ENCODE peak calls at places on chromosomes 12 and 14, in ten cellular contexts. N, P, M, K, Q, L, O, S, H and F are unnamed samples.

GRCh38 chr14:74140374-74140850 is 55.7 kb downstream of the LIN52 start:
- DNase-seq in N (peak; percentile 13), P (peak; percentile 77), M (peak; percentile 61), K (no peak), Q (no peak), L (no peak), O (peak; percentile 79), S (peak; percentile 30), H (peak; percentile 78), F (peak; percentile 16)

GRCh38 chr12:57755454-57756372 is 810 bp downstream of the MARCHF9 start:
- DNase-seq in N (no peak), P (peak; percentile 71), M (no peak), K (peak; percentile 22), Q (no peak), L (no peak), O (no peak), S (no peak), H (no peak), F (no peak)

GRCh38 chr14:51554953-51555352 is 96.8 kb upstream of the FRMD6 start:
- DNase-seq in N (peak; percentile 43), P (no peak), M (no peak), K (peak; percentile 67), Q (no peak), L (no peak), O (no peak), S (peak; percentile 48), H (no peak), F (peak; percentile 67)

GRCh38 chr12:52198454-52199215 is 6.8 kb upstream of the KRT80 start:
- DNase-seq in N (no peak), P (no peak), M (no peak), K (no peak), Q (no peak), L (no peak), O (no peak), S (no peak), H (no peak), F (no peak)

GRCh38 chr14:97848351-97848980 is 1051.3 kb downstream of the VRK1 start:
- DNase-seq in N (no peak), P (peak; percentile 48), M (no peak), K (peak; percentile 7), Q (no peak), L (no peak), O (no peak), S (no peak), H (no peak), F (no peak)

GRCh38 chr14:34693228-34693939 is 21.0 kb downstream of the CFL2 start:
- DNase-seq in N (no peak), P (peak; percentile 42), M (no peak), K (peak; percentile 32), Q (peak; percentile 47), L (no peak), O (peak; percentile 24), S (peak; percentile 25), H (no peak), F (peak; percentile 19)

GRCh38 chr12:49662998-49663843 is 39.9 kb downstream of the PRPF40B start:
- DNase-seq in N (peak; percentile 93), P (peak; percentile 61), M (peak; percentile 51), K (peak; percentile 44), Q (peak; percentile 46), L (peak; percentile 34), O (peak; percentile 75), S (peak; percentile 81), H (peak; percentile 45), F (peak; percentile 93)

GRCh38 chr12:76790564-76791552 is 26.9 kb downstream of the ZDHHC17 start:
- DNase-seq in N (peak; percentile 37), P (peak; percentile 41), M (no peak), K (peak; percentile 57), Q (no peak), L (no peak), O (no peak), S (peak; percentile 51), H (no peak), F (peak; percentile 41)

GRCh38 chr14:73503648-73504047 is 12.9 kb downstream of the RIOX1 start:
- DNase-seq in N (no peak), P (no peak), M (no peak), K (no peak), Q (no peak), L (peak; percentile 34), O (no peak), S (no peak), H (no peak), F (peak; percentile 63)

GRCh38 chr14:65901595-65901994 is 489.1 kb downstream of the FUT8 start:
- DNase-seq in N (no peak), P (no peak), M (no peak), K (no peak), Q (no peak), L (no peak), O (no peak), S (no peak), H (no peak), F (no peak)

GRCh38 chr14:88130057-88130432 is 125.1 kb downstream of the GPR65 start:
- DNase-seq in N (no peak), P (no peak), M (no peak), K (no peak), Q (no peak), L (no peak), O (no peak), S (no peak), H (no peak), F (no peak)

GRCh38 chr12:15996254-15996653 is 85.1 kb downstream of the DERA start:
- DNase-seq in N (peak; percentile 60), P (peak; percentile 37), M (no peak), K (peak; percentile 7), Q (no peak), L (no peak), O (no peak), S (peak; percentile 47), H (no peak), F (peak; percentile 69)

DNA sequence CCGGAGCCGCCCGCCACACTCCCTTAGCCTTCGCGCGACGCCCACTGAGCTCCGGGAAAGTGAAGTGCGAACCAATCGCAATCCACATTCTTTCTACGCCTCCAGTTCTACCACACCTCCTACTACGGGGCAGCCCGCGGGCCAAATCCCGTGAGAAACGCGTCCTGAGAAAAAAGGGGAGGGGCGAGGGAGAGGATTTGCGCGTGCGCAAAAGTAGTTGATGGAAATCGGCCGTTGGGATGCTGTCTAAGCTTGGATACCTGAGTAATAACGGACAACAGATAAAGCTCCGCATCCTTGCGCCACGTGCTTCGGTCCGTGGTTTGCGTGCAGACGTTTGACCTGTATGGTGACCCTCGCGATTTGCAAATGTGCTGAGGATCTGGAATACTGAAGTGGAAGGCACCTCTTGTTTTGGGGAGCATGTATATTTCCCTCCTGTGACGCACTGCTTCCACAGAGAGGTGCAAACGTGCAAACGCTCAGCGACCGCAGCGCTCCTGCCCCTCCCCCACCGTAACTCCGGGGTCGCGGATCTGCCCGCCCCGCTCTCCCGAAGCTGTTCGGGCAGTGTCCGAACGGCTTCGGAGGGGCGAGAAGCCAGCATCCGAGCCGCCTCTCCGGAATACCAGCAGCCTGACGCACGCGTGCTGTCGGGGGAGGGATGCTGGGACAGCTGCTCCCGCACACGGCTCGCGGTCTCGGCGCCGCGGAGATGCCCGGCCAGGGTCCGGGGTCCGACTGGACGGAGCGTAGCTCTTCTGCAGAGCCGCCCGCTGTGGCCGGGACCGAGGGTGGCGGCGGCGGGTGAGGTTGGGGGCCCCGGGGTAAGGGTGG is at the start of the genes FAM216A and GPN3:
- DNase-seq in N (peak; percentile 99), P (peak; percentile 98), M (peak; percentile 97), K (peak; percentile 99), Q (peak; percentile 99), L (peak; percentile 90), O (peak; percentile 96), S (peak; percentile 98), H (peak; percentile 94), F (peak; percentile 99)
- TF ChIP-seq CTCF in N (no peak), P (no peak), M (no peak), K (no peak), Q (no peak), L (no peak), O (no peak), S (no peak), H (no peak), F (no peak)

GRCh38 chr12:40192704-40193255 is 32.0 kb upstream of the LRRK2 start:
- DNase-seq in N (no peak), P (no peak), M (no peak), K (no peak), Q (no peak), L (no peak), O (no peak), S (no peak), H (no peak), F (no peak)
- H3K4me3 ChIP-seq in N (no peak overlapping the region), P (no peak overlapping the region), M (no peak overlapping the region), K (no peak overlapping the region), Q (no peak overlapping the region), L (no peak overlapping the region), O (no peak overlapping the region), S (no peak overlapping the region), H (no peak overlapping the region), F (no peak overlapping the region)

GRCh38 chr12:13450231-13451080 is 253.9 kb downstream of the EMP1 start:
- DNase-seq in N (no peak), P (no peak), M (no peak), K (no peak), Q (no peak), L (no peak), O (no peak), S (no peak), H (no peak), F (no peak)

GRCh38 chr12:13454991-13455696 is 258.6 kb downstream of the EMP1 start:
- DNase-seq in N (no peak), P (no peak), M (no peak), K (no peak), Q (no peak), L (no peak), O (no peak), S (no peak), H (no peak), F (no peak)

GRCh38 chr12:13455765-13456164 is 259.2 kb downstream of the EMP1 start:
- DNase-seq in N (no peak), P (no peak), M (no peak), K (no peak), Q (no peak), L (no peak), O (no peak), S (no peak), H (no peak), F (no peak)

DNA sequence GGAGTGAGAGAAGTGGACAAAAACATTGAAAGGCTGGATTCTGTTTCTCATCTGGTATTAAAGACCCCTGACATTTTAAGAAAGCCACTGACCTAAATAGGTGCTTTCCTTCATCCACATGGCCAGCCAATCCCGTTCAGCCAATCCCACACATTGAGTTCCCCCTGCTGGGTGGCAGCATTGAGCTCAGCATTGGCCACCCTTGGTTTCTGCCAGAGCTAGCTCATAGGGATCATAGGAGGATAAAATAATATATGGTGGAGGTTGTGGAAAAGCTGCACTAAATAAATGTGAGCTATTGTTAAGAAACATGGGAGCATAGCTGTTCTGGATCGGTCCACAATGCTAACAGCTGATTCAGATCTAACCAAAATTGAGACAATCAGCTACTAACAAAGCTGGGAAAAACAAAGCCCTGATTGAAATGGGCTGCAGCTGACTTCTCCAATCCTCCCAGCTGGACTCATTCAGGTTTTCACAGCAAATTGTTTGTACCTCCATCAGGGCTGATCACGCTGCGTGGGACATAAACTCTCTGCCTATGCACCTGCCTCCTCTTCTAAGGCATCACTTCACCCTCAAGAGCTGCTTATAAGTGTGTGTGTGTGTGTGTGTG is 256.5 kb downstream of the EMP1 start:
- DNase-seq in N (no peak), P (no peak), M (no peak), K (no peak), Q (no peak), L (no peak), O (no peak), S (no peak), H (no peak), F (no peak)
- TF ChIP-seq CTCF in N (no peak), P (no peak), M (no peak), K (no peak), Q (no peak), L (no peak), O (no peak), S (no peak), H (no peak), F (no peak)

GRCh38 chr12:44159870-44160269 is 324.0 kb downstream of the TMEM117 start:
- DNase-seq in N (no peak), P (no peak), M (no peak), K (no peak), Q (no peak), L (no peak), O (no peak), S (no peak), H (no peak), F (no peak)
- H3K4me3 ChIP-seq in N (no peak overlapping the region), P (no peak overlapping the region), M (no peak overlapping the region), K (no peak overlapping the region), Q (no peak overlapping the region), L (no peak overlapping the region), O (no peak overlapping the region), S (no peak overlapping the region), H (no peak overlapping the region), F (no peak overlapping the region)